ENCODE peak calls at places on chromosomes 6 and 20, in four cellular contexts. X, Q, A and T are unnamed samples.

GRCh38 chr20:40687384-40688128 is 1.5 kb downstream of the MAFB start:
- DNase-seq in X (no peak), Q (peak; percentile 77), A (no peak), T (peak; percentile 68)

GRCh38 chr20:4555188-4555893 is 166.4 kb upstream of the PRND start:
- DNase-seq in X (peak; percentile 31), Q (no peak), A (no peak), T (no peak)

GRCh38 chr6:41040101-41040910 is 1.3 kb upstream of the UNC5CL start:
- DNase-seq in Q (no peak), A (no peak), X (peak; percentile 82), T (no peak)

GRCh38 chr20:44701116-44701865 is 13.9 kb upstream of the CCN5 start:
- DNase-seq in X (no peak), A (no peak), Q (no peak), T (no peak)

GRCh38 chr6:5261545-5262109 is 314 bp downstream of the FARS2 start:
- DNase-seq in X (no peak), Q (no peak), A (no peak), T (no peak)

GRCh38 chr6:137846274-137846673 is 20.8 kb upstream of the TNFAIP3 start:
- DNase-seq in Q (no peak), X (no peak), A (no peak), T (no peak)

GRCh38 chr20:62806383-62807050 is 1.9 kb downstream of the OGFR start:
- DNase-seq in Q (no peak), X (no peak), A (no peak), T (no peak)

GRCh38 chr20:10665791-10666190 is 8.0 kb downstream of the JAG1 start:
- DNase-seq in A (no peak), Q (no peak), X (no peak), T (peak; percentile 42)

GRCh38 chr6:44386364-44386928 is 1.1 kb upstream of the CDC5L start:
- DNase-seq in A (no peak), Q (no peak), X (no peak), T (no peak)

GRCh38 chr6:1552296-1552761 is 57.4 kb upstream of the FOXC1 start:
- DNase-seq in X (no peak), Q (no peak), A (peak; percentile 53), T (peak; percentile 30)

GRCh38 chr20:24877652-24878051 is 71.4 kb upstream of the CST7 start:
- DNase-seq in Q (no peak), A (no peak), X (no peak), T (no peak)

GRCh38 chr20:2984028-2984501 is 59.4 kb upstream of the GNRH2 start:
- DNase-seq in X (no peak), Q (no peak), A (peak; percentile 45), T (no peak)

GRCh38 chr6:11423667-11424066 is 113.9 kb upstream of the TMEM170B start:
- DNase-seq in A (no peak), X (no peak), Q (no peak), T (peak; percentile 71)

GRCh38 chr6:38346291-38347079 is 293.2 kb downstream of the BTBD9 start:
- DNase-seq in X (peak; percentile 65), Q (no peak), A (no peak), T (peak; percentile 17)

GRCh38 chr6:156396068-156396771 is 381.0 kb upstream of the ARID1B start:
- DNase-seq in Q (no peak), X (no peak), A (peak; percentile 61), T (no peak)

GRCh38 chr6:6317825-6318733 is 2.4 kb downstream of the F13A1 start:
- DNase-seq in X (no peak), Q (peak; percentile 72), A (no peak), T (no peak)

GRCh38 chr20:50594591-50595432 is 84.6 kb downstream of the PTPN1 start:
- DNase-seq in X (no peak), A (no peak), Q (no peak), T (no peak)

GRCh38 chr20:47318596-47319516 is 37.6 kb downstream of the ZMYND8 start:
- DNase-seq in X (no peak), Q (peak; percentile 78), A (no peak), T (peak; percentile 60)

GRCh38 chr20:24991897-24992419 is 593 bp downstream of the APMAP start:
- DNase-seq in A (no peak), Q (no peak), X (no peak), T (no peak)

GRCh38 chr6:84882768-84883766 is 118.7 kb upstream of the TBX18 start:
- DNase-seq in A (no peak), X (no peak), Q (no peak), T (no peak)

GRCh38 chr20:14566505-14566904 is 229.1 kb upstream of the FLRT3 start:
- DNase-seq in Q (no peak), X (no peak), A (no peak), T (no peak)

GRCh38 chr6:158149641-158150040 is 18.4 kb downstream of the SERAC1 start:
- DNase-seq in A (no peak), X (no peak), Q (no peak), T (peak; percentile 51)

GRCh38 chr20:35629432-35630145 is 14.0 kb downstream of the SPAG4 start:
- DNase-seq in Q (no peak), A (no peak), X (no peak), T (no peak)

GRCh38 chr6:148335582-148335981 is 7.1 kb upstream of the SASH1 start:
- DNase-seq in X (no peak), A (no peak), Q (no peak), T (peak; percentile 93)

GRCh38 chr20:13068336-13068735 is 59.6 kb downstream of the SPTLC3 start:
- DNase-seq in Q (no peak), A (no peak), X (no peak), T (peak; percentile 27)

GRCh38 chr20:62370115-62370806 is 3.1 kb upstream of the LAMA5 start:
- DNase-seq in A (no peak), Q (no peak), X (no peak), T (no peak)

GRCh38 chr20:32513031-32513866 is 71.9 kb downstream of the NOL4L start:
- DNase-seq in Q (no peak), X (no peak), A (no peak), T (no peak)

GRCh38 chr6:109296971-109297372 is 85.3 kb downstream of the CD164 start:
- DNase-seq in X (no peak), Q (no peak), A (no peak), T (no peak)

GRCh38 chr6:97497713-97498331 is 214.8 kb upstream of the MMS22L start:
- DNase-seq in X (peak; percentile 18), Q (peak; percentile 53), A (peak; percentile 22), T (peak; percentile 56)

GRCh38 chr6:97501875-97502274 is 218.9 kb upstream of the MMS22L start:
- DNase-seq in X (no peak), A (no peak), Q (no peak), T (no peak)
- TF ChIP-seq CTCF in X (no peak), A (no peak), Q (no peak), T (peak; percentile 18)

DNA sequence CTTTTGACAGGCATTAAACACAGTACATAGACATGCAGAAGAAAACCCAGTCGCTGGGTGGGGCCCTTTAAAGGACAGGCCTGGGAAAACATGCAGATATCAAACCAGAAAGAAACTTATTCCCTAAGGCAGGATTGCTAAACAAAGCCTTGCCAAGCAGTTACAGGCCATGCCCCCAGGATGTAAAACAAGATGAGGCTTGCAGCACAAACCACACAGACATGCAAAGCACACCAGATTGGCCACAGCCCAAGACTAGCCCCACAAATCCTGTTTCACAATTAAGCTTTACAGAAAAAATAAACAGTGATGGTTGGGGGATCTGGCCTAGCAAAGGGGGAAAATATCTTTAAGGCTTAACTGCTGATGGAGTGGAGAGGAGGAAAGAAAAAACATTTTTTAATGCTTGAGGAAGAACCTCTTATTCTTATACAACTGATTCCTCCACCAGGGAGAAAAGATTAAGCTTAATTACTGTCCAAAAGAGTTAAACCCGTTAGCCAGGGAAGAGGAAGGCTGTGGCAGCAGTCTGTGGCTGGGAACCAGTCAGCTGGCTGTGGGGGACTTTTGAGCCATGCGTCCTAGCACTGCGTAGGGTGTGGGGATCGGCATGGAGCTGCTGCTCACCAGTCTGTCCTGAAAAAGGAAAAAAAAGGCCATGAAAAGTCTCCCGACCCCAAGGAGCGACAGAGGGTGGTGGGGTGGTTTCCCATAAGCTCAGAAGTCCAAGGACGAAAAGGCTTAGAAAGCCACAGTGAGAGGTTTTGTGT is 28.4 kb downstream of the COL19A1 start:
- DNase-seq in A (no peak), X (peak; percentile 9), Q (no peak), T (peak; percentile 89)
- TF ChIP-seq CTCF in A (no peak), X (no peak), Q (no peak), T (peak; percentile 37)

DNA sequence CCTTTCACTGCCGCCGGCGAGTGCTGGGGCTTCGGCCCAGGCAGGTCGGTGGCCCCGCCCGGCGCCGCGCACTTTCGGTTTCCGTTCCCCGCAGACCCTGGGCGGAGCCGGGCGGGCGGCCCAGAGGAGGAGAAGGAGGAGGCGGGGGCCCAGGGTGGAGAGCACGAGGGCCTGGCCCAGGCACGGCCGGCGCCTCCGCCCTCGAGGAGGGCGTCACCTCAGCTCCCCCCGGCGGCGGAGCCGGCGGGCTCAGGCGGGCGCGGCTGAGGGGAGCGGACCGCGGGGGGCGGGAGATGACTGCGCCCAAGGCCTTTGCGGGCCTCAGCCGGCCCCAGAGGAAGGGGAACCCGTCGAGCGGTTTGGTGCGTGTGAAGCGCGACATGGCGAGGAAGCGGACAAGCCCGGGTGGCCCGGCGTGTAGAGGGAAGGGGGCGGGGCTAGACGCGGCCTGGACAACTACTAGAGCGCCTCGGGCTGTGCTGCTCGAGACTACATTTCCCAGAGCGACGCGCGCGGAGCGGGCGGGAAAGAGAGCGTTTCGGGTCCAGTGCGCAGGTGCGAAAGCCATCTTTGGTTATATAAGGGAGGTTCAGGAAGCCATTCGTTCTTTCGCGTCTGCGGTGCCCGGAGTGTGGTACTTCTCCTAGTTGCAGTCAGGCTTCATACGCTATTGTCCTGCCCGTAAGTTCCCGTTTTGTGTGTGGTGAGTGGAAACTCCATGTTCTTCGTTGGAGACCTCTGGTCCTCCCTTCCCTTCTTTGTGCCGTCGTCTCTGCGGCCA is at the start of gene ZNFX1:
- DNase-seq in X (peak; percentile 80), Q (peak; percentile 99), A (peak; percentile 96), T (peak; percentile 91)
- TF ChIP-seq CTCF in X (no peak), Q (peak; percentile 16), A (no peak), T (peak; percentile 21)

GRCh38 chr6:101230866-101231265 is 162.6 kb upstream of the GRIK2 start:
- DNase-seq in X (no peak), Q (no peak), A (no peak), T (no peak)

GRCh38 chr6:101224751-101225150 is 168.8 kb upstream of the GRIK2 start:
- DNase-seq in X (no peak), Q (no peak), A (no peak), T (no peak)

GRCh38 chr6:101231606-101232235 is 161.8 kb upstream of the GRIK2 start:
- DNase-seq in X (no peak), Q (no peak), A (no peak), T (no peak)

GRCh38 chr6:101226677-101227135 is 166.8 kb upstream of the GRIK2 start:
- DNase-seq in Q (no peak), X (no peak), A (peak; percentile 2), T (peak; percentile 9)
- TF ChIP-seq CTCF in Q (no peak), X (peak; percentile 26), A (peak; percentile 45), T (peak; percentile 46)

DNA sequence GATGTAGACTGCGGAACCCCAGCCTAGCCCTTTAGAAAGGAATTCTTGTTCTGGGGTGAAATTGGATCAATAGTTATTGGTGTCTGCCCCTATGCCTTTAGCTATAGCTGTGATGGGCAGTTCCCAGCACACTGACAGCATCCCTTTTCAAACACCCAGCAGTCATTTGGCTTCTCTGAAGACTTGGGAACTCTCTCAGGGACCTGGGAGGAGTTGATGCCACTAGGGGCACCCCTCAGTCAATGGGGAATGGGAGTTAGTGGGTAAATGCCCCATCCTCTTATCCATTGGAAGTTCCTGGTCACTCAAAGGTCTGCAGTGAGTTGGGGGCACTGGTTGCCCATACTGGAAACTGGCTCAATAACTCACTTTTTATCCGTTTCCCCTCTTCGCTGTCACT is 31.6 kb upstream of the CSNK2A1 start:
- DNase-seq in A (no peak), Q (no peak), X (no peak), T (no peak)
- TF ChIP-seq CTCF in A (no peak), Q (no peak), X (no peak), T (no peak)

GRCh38 chr6:16286151-16286522 is 47.8 kb downstream of the GMPR start:
- DNase-seq in X (no peak), A (peak; percentile 77), Q (no peak), T (no peak)
- TF ChIP-seq CTCF in X (peak; percentile 90), A (peak; percentile 97), Q (peak; percentile 72), T (peak; percentile 80)